ENCODE peak calls at places on chromosome 7, in four cellular contexts. One of them, this sample, is unnamed.

GRCh38 chr7:105857009-105857952 is 19.1 kb downstream of the ATXN7L1 start:
- DNase-seq in stomach: no peak
- DNase-seq in astrocyte: no peak
- DNase-seq in NCI-H1930: no peak
- DNase-seq in this sample: peak

GRCh38 chr7:151402029-151402835 is 7.6 kb downstream of the WDR86 start:
- DNase-seq in NCI-H1930: no peak
- DNase-seq in astrocyte: no peak
- DNase-seq in stomach: no peak
- DNase-seq in this sample: no peak

GRCh38 chr7:138459300-138460175 is 521 bp upstream of the TRIM24 start:
- DNase-seq in stomach: peak
- DNase-seq in NCI-H1930: peak
- DNase-seq in astrocyte: no peak
- DNase-seq in this sample: peak

GRCh38 chr7:148815612-148816011 is 68.5 kb downstream of the EZH2 start:
- DNase-seq in astrocyte: no peak
- DNase-seq in NCI-H1930: no peak
- DNase-seq in stomach: no peak
- DNase-seq in this sample: peak

GRCh38 chr7:7505936-7506335 is 29.7 kb downstream of the COL28A1 start:
- DNase-seq in NCI-H1930: peak
- DNase-seq in astrocyte: no peak
- DNase-seq in stomach: no peak
- DNase-seq in this sample: no peak

GRCh38 chr7:129089521-129090212 is 34.8 kb upstream of the TNPO3 start:
- DNase-seq in stomach: no peak
- DNase-seq in astrocyte: no peak
- DNase-seq in NCI-H1930: no peak
- DNase-seq in this sample: no peak

GRCh38 chr7:76166404-76167255 is 35.1 kb upstream of the SRRM3 start:
- DNase-seq in stomach: peak
- DNase-seq in astrocyte: peak
- DNase-seq in NCI-H1930: peak
- DNase-seq in this sample: peak

GRCh38 chr7:141585592-141586510 is 34.6 kb downstream of the AGK start:
- DNase-seq in astrocyte: peak
- DNase-seq in stomach: no peak
- DNase-seq in NCI-H1930: no peak
- DNase-seq in this sample: no peak

GRCh38 chr7:134612197-134612596 is 34.5 kb upstream of the BPGM start:
- DNase-seq in astrocyte: no peak
- DNase-seq in NCI-H1930: no peak
- DNase-seq in stomach: no peak
- DNase-seq in this sample: no peak

GRCh38 chr7:8160810-8161209 is 101.2 kb downstream of the ICA1 start:
- DNase-seq in astrocyte: no peak
- DNase-seq in NCI-H1930: no peak
- DNase-seq in stomach: no peak
- DNase-seq in this sample: no peak

GRCh38 chr7:155386608-155387007 is 71.3 kb upstream of the EN2 start:
- DNase-seq in stomach: no peak
- DNase-seq in astrocyte: no peak
- DNase-seq in NCI-H1930: no peak
- DNase-seq in this sample: no peak

GRCh38 chr7:91168766-91169518 is 95.3 kb upstream of the FZD1 start:
- DNase-seq in astrocyte: peak
- DNase-seq in stomach: no peak
- DNase-seq in NCI-H1930: peak
- DNase-seq in this sample: no peak

GRCh38 chr7:137851361-137851945 is 4.7 kb upstream of the DGKI start:
- DNase-seq in stomach: no peak
- DNase-seq in NCI-H1930: no peak
- DNase-seq in astrocyte: peak
- DNase-seq in this sample: no peak

GRCh38 chr7:113267885-113268284 is 149.5 kb upstream of the SMIM30 start:
- DNase-seq in stomach: no peak
- DNase-seq in astrocyte: peak
- DNase-seq in NCI-H1930: no peak
- DNase-seq in this sample: no peak

GRCh38 chr7:106138776-106139175 is 26.7 kb upstream of the SYPL1 start:
- DNase-seq in NCI-H1930: no peak
- DNase-seq in astrocyte: no peak
- DNase-seq in stomach: no peak
- DNase-seq in this sample: no peak

GRCh38 chr7:123719481-123719806 is 29.4 kb downstream of the WASL start:
- DNase-seq in NCI-H1930: no peak
- DNase-seq in astrocyte: no peak
- DNase-seq in stomach: no peak
- DNase-seq in this sample: no peak

GRCh38 chr7:68805159-68805558 is 793.1 kb upstream of the AUTS2 start:
- DNase-seq in NCI-H1930: no peak
- DNase-seq in astrocyte: no peak
- DNase-seq in stomach: no peak
- DNase-seq in this sample: no peak

GRCh38 chr7:112070674-112071256 is 135.4 kb downstream of the DOCK4 start:
- DNase-seq in astrocyte: no peak
- DNase-seq in NCI-H1930: no peak
- DNase-seq in stomach: no peak
- DNase-seq in this sample: no peak

GRCh38 chr7:25854608-25855497 is 297.1 kb upstream of the NFE2L3 start:
- DNase-seq in stomach: no peak
- DNase-seq in astrocyte: peak
- DNase-seq in NCI-H1930: peak
- DNase-seq in this sample: peak

GRCh38 chr7:157234271-157234670 is 95.5 kb downstream of the UBE3C start:
- DNase-seq in stomach: no peak
- DNase-seq in NCI-H1930: no peak
- DNase-seq in astrocyte: no peak
- DNase-seq in this sample: no peak

GRCh38 chr7:130971297-130971696 is 237.3 kb upstream of the KLF14 start:
- DNase-seq in NCI-H1930: no peak
- DNase-seq in astrocyte: no peak
- DNase-seq in stomach: no peak
- DNase-seq in this sample: no peak

GRCh38 chr7:20172736-20173334 is 44.3 kb downstream of the MACC1 start:
- DNase-seq in stomach: peak
- DNase-seq in astrocyte: peak
- DNase-seq in NCI-H1930: peak
- DNase-seq in this sample: peak

This sample was measured in colonic mucosa.